ENCODE peak calls at places on chromosome 17, in ten cellular contexts. M is heart left ventricle, V is mesenchymal stem cell, A is right atrium auricular region, D is body of pancreas, R is colonic mucosa, S is tibial artery, E is SJSA1, G is upper lobe of right lung, Q is aorta. U is an unnamed sample.

GRCh38 chr17:33039874-33040273 is 48.2 kb downstream of the SPACA3 start:
- DNase-seq in M (no peak), V (peak), A (peak), D (no peak), R (peak), S (no peak), E (no peak), G (no peak), Q (no peak), U (no peak)

GRCh38 chr17:73759324-73760185 is 115.3 kb upstream of the SDK2 start:
- DNase-seq in M (no peak), V (no peak), A (no peak), D (no peak), R (no peak), S (no peak), E (no peak), G (no peak), Q (no peak), U (peak)

GRCh38 chr17:50161023-50161910 is 4.5 kb upstream of the SGCA start:
- DNase-seq in M (peak), V (peak), A (peak), D (peak), R (peak), S (peak), E (peak), G (peak), Q (peak), U (peak)

GRCh38 chr17:72477529-72477928 is 356.7 kb downstream of the SOX9 start:
- DNase-seq in M (no peak), V (no peak), A (no peak), D (peak), R (peak), S (no peak), E (no peak), G (no peak), Q (no peak), U (no peak)

GRCh38 chr17:75913537-75914210 is 9.0 kb upstream of the MRPL38 start:
- DNase-seq in M (no peak), V (no peak), A (no peak), D (no peak), R (no peak), S (no peak), E (no peak), G (no peak), Q (no peak), U (no peak)

GRCh38 chr17:47099451-47099986 is 89.6 kb downstream of the CDC27 start:
- DNase-seq in M (no peak), V (no peak), A (no peak), D (no peak), R (no peak), S (no peak), E (no peak), G (no peak), Q (no peak), U (no peak)

GRCh38 chr17:76017481-76018339 is 9.4 kb downstream of the EVPL start:
- DNase-seq in M (no peak), V (no peak), A (no peak), D (no peak), R (no peak), S (no peak), E (no peak), G (no peak), Q (no peak), U (no peak)

GRCh38 chr17:69761767-69762321 is 313.2 kb upstream of the KCNJ16 start:
- DNase-seq in M (no peak), V (peak), A (no peak), D (no peak), R (no peak), S (no peak), E (peak), G (no peak), Q (no peak), U (no peak)

GRCh38 chr17:61018938-61019337 is 341.3 kb downstream of the BCAS3 start:
- DNase-seq in M (no peak), V (no peak), A (no peak), D (no peak), R (no peak), S (no peak), E (no peak), G (no peak), Q (no peak), U (no peak)

GRCh38 chr17:67765623-67766022 is 47.9 kb downstream of the NOL11 start:
- DNase-seq in M (no peak), V (no peak), A (no peak), D (no peak), R (no peak), S (no peak), E (no peak), G (no peak), Q (peak), U (no peak)

GRCh38 chr17:56521439-56522141 is 71.9 kb upstream of the NOG start:
- DNase-seq in M (no peak), V (no peak), A (no peak), D (no peak), R (no peak), S (no peak), E (no peak), G (no peak), Q (no peak), U (no peak)

GRCh38 chr17:79777166-79777843 is 643 bp upstream of the CBX2 start:
- DNase-seq in M (peak), V (peak), A (no peak), D (peak), R (peak), S (no peak), E (peak), G (peak), Q (peak), U (peak)

GRCh38 chr17:34156741-34157589 is 98.1 kb upstream of the CCL2 start:
- DNase-seq in M (no peak), V (no peak), A (no peak), D (no peak), R (no peak), S (no peak), E (no peak), G (peak), Q (no peak), U (peak)

GRCh38 chr17:36901506-36901905 is 35.8 kb upstream of the LHX1 start:
- DNase-seq in M (no peak), V (peak), A (no peak), D (no peak), R (no peak), S (no peak), E (peak), G (no peak), Q (no peak), U (peak)

GRCh38 chr17:21066394-21066793 is 23.6 kb upstream of the USP22 start:
- DNase-seq in M (no peak), V (no peak), A (no peak), D (no peak), R (no peak), S (no peak), E (no peak), G (no peak), Q (no peak), U (no peak)

GRCh38 chr17:66634193-66634592 is 200.7 kb upstream of the CACNG5 start:
- DNase-seq in M (no peak), V (no peak), A (no peak), D (no peak), R (no peak), S (no peak), E (no peak), G (no peak), Q (no peak), U (no peak)

GRCh38 chr17:48569676-48570324 is 8.3 kb downstream of the HOXB4 start:
- DNase-seq in M (no peak), V (peak), A (no peak), D (no peak), R (no peak), S (no peak), E (no peak), G (no peak), Q (no peak), U (no peak)
- H3K4me3 ChIP-seq in M (no peak), V (no peak), A (no peak), D (no peak), R (no peak), S (peak), E (no peak), G (peak), Q (no peak), U (no peak)

DNA sequence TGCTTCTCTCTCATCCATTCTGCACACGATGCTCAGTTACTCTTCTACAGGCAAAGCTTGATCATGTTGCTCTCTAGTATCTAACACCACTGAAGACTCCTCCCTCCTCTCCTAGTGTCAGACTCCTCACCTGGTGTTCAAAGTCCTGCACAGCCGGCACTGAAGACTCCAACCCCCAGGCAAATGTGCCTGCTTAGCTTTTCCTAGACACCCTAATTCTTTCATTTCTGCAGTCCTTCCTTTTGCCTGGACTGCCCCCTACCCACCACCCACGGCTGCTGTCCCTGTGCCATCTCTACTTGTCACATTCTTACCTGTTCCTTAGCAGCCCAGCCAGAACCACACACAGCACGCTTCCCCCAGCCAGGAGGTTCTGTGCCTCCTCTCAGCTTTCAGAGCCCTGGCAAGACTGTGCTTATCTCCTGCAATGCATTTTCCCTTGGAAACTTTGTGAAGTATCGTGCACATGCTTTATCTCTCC is 6.0 kb downstream of the TMEM238L start:
- DNase-seq in M (no peak), V (no peak), A (no peak), D (no peak), R (no peak), S (no peak), E (no peak), G (no peak), Q (no peak), U (no peak)
- H3K27ac ChIP-seq in M (no peak), V (no peak), A (no peak), D (peak), R (peak), S (no peak), E (no peak), G (no peak), Q (no peak), U (peak)

DNA sequence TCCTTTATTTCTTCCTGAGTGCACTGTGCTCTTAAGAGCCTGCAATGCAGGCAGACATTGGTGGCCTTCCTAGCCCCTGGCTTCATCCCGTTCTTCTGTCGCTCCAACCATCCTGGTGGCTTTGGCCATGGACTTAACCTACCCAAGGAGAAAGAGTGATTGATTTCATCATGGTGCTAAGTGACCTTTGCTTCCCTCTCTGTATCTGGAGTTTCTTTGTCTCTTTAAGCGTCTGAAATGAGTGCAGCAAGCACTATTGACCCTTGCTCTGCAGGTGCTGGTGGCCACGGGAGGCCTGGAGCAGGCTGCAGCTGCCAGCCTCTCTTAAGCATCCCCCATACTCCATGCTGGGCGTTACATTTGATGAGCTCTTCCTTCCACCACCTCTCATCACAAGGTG is 60.5 kb downstream of the RAP1GAP2 start:
- DNase-seq in M (no peak), V (no peak), A (no peak), D (no peak), R (no peak), S (no peak), E (no peak), G (no peak), Q (no peak), U (no peak)
- H3K4me3 ChIP-seq in M (no peak), V (no peak), A (no peak), D (no peak), R (no peak), S (no peak), E (no peak), G (no peak), Q (no peak), U (no peak)

DNA sequence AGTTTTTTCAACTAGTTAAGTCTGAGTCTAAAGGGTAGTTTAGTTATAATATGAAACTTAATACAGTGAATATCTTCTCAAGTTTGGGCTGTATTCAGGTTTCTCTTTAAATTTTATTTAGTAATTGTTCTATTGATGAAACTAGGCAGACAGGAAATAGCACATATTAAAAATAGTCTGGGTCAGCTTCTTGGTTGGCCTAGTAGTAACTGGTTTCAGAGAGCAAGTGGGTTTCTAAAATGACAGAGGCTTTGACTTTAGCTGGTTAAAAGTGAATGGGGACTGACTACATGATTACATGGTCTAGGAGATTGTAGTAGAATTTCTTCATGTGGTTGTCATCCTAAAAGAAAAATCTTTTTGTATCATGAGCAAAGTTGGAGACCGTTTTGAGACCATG is 46.8 kb downstream of the OMG start:
- DNase-seq in M (no peak), V (no peak), A (no peak), D (no peak), R (no peak), S (no peak), E (no peak), G (no peak), Q (no peak), U (no peak)
- H3K27ac ChIP-seq in M (no peak), V (no peak), A (no peak), D (no peak), R (no peak), S (no peak), E (peak), G (no peak), Q (no peak), U (no peak)

GRCh38 chr17:82237746-82238561 is 9.1 kb downstream of the SLC16A3 start:
- DNase-seq in M (no peak), V (no peak), A (no peak), D (no peak), R (no peak), S (peak), E (no peak), G (peak), Q (peak), U (peak)
- H3K4me3 ChIP-seq in M (peak), V (no peak), A (peak), D (no peak), R (no peak), S (peak), E (no peak), G (peak), Q (no peak), U (no peak)

GRCh38 chr17:59516451-59516850 is 49.0 kb upstream of the DHX40 start:
- DNase-seq in M (no peak), V (no peak), A (no peak), D (no peak), R (no peak), S (no peak), E (no peak), G (no peak), Q (no peak), U (no peak)

GRCh38 chr17:59511726-59512125 is 53.7 kb upstream of the DHX40 start:
- DNase-seq in M (no peak), V (no peak), A (no peak), D (no peak), R (no peak), S (no peak), E (no peak), G (no peak), Q (no peak), U (no peak)

GRCh38 chr17:59513934-59514841 is 51.2 kb upstream of the DHX40 start:
- DNase-seq in M (peak), V (peak), A (peak), D (peak), R (peak), S (peak), E (peak), G (peak), Q (peak), U (peak)

GRCh38 chr17:59510611-59511010 is 54.8 kb upstream of the DHX40 start:
- DNase-seq in M (no peak), V (no peak), A (no peak), D (no peak), R (no peak), S (no peak), E (no peak), G (no peak), Q (no peak), U (no peak)

DNA sequence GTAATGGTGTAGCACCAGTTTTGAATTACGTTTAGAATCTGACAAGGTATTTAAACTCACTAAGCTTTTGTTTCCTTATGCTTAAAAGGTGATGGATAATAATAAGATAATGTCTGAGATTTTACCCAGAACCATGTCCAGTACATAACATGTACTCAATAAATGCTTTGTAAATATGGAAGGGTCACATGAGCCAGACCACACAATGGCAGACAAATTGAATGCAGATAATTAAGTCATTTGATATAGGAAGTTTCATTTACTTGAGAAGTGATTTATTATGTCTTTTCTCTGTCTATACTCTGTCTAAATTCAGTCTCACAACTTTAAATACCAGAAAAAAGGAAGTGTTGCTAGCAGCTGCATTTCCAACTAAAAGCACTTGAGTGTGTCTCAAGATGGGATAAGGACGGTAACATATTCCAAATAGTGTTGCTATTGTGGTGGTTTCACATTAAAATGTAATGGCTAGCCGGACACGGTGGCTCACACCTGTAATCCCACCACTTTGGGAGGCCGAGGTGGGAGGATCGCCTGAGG is 52.5 kb upstream of the DHX40 start:
- DNase-seq in M (no peak), V (no peak), A (no peak), D (no peak), R (no peak), S (no peak), E (no peak), G (no peak), Q (no peak), U (no peak)
- H3K27ac ChIP-seq in M (no peak), V (no peak), A (no peak), D (no peak), R (no peak), S (no peak), E (no peak), G (no peak), Q (no peak), U (no peak)

GRCh38 chr17:9669551-9670008 is 24.3 kb downstream of the USP43 start:
- DNase-seq in M (no peak), V (no peak), A (no peak), D (no peak), R (no peak), S (no peak), E (no peak), G (peak), Q (no peak), U (no peak)

GRCh38 chr17:9670596-9670995 is 25.3 kb downstream of the USP43 start:
- DNase-seq in M (no peak), V (no peak), A (no peak), D (no peak), R (no peak), S (no peak), E (no peak), G (no peak), Q (no peak), U (no peak)

GRCh38 chr17:9671559-9671958 is 26.2 kb downstream of the USP43 start:
- DNase-seq in M (no peak), V (no peak), A (no peak), D (no peak), R (no peak), S (no peak), E (no peak), G (no peak), Q (no peak), U (no peak)

GRCh38 chr17:9672691-9673090 is 27.4 kb downstream of the USP43 start:
- DNase-seq in M (no peak), V (no peak), A (no peak), D (no peak), R (no peak), S (no peak), E (no peak), G (no peak), Q (no peak), U (no peak)

GRCh38 chr17:9672266-9672665 is 26.9 kb downstream of the USP43 start:
- DNase-seq in M (no peak), V (peak), A (no peak), D (no peak), R (no peak), S (no peak), E (no peak), G (no peak), Q (no peak), U (no peak)
- H3K4me3 ChIP-seq in M (no peak), V (no peak), A (no peak), D (no peak), R (no peak), S (no peak), E (no peak), G (no peak), Q (no peak), U (no peak)

DNA sequence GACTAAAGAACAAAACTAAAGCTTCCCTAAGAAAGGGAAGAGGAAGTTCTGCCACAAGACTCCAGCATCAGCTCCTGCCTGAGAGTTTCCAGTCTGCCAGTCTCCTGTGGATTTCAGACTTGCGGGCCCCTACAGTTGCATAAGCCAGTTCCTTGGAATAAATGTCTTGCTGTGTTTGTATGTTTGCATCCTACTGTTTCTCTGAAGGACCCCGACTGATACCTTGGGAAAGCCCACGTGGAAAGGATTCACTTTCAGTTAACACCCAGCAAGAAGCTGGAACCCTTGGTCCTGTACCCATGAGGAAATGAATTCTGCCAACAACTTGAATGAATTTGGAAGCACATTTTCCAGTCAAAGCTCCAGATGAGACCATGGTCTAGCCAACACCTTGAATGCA is 26.3 kb upstream of the FZD2 start:
- DNase-seq in M (no peak), V (no peak), A (no peak), D (no peak), R (no peak), S (no peak), E (no peak), G (no peak), Q (no peak), U (no peak)
- H3K27ac ChIP-seq in M (no peak), V (no peak), A (no peak), D (no peak), R (no peak), S (no peak), E (no peak), G (no peak), Q (no peak), U (no peak)

GRCh38 chr17:38898291-38898679 is 27.1 kb upstream of the LASP1NB start:
- DNase-seq in M (no peak), V (no peak), A (no peak), D (no peak), R (peak), S (no peak), E (no peak), G (no peak), Q (no peak), U (no peak)
- H3K4me3 ChIP-seq in M (no peak), V (no peak), A (no peak), D (no peak), R (no peak), S (no peak), E (no peak), G (peak), Q (no peak), U (no peak)

GRCh38 chr17:77527394-77527793 is 386.6 kb downstream of the SEC14L1 start:
- DNase-seq in M (no peak), V (no peak), A (no peak), D (no peak), R (no peak), S (peak), E (no peak), G (peak), Q (peak), U (no peak)
- H3K27ac ChIP-seq in M (no peak), V (no peak), A (no peak), D (no peak), R (no peak), S (no peak), E (no peak), G (no peak), Q (no peak), U (no peak)